ENCODE peak calls at places on chromosome 6, in ten cellular contexts. One of them, this sample, is unnamed.

GRCh38 chr6:35044145-35044745 is 96.9 kb downstream of the TCP11 start:
- DNase-seq in progenitor cell of endocrine pancreas: no peak
- DNase-seq in endothelial cell: no peak
- DNase-seq in GM06990: no peak
- DNase-seq in activated CD8-positive, alpha-beta T cell treated with anti-CD3 and anti-CD28 coated beads for 36 hours: no peak
- DNase-seq in GM23338: peak
- DNase-seq in CD8-positive, alpha-beta T cell: no peak
- DNase-seq in BJ: no peak
- DNase-seq in IMR-90: no peak
- DNase-seq in fibroblast of the aortic adventitia: no peak
- DNase-seq in this sample: no peak

GRCh38 chr6:116145786-116146675 is 20.1 kb upstream of the COL10A1 start:
- DNase-seq in GM23338: no peak
- DNase-seq in endothelial cell: no peak
- DNase-seq in fibroblast of the aortic adventitia: no peak
- DNase-seq in progenitor cell of endocrine pancreas: no peak
- DNase-seq in BJ: no peak
- DNase-seq in IMR-90: no peak
- DNase-seq in CD8-positive, alpha-beta T cell: no peak
- DNase-seq in GM06990: no peak
- DNase-seq in activated CD8-positive, alpha-beta T cell treated with anti-CD3 and anti-CD28 coated beads for 36 hours: no peak
- DNase-seq in this sample: no peak

GRCh38 chr6:170174771-170175643 is 115.9 kb downstream of the DLL1 start:
- DNase-seq in CD8-positive, alpha-beta T cell: no peak
- DNase-seq in GM23338: no peak
- DNase-seq in endothelial cell: no peak
- DNase-seq in fibroblast of the aortic adventitia: no peak
- DNase-seq in progenitor cell of endocrine pancreas: no peak
- DNase-seq in GM06990: no peak
- DNase-seq in BJ: no peak
- DNase-seq in activated CD8-positive, alpha-beta T cell treated with anti-CD3 and anti-CD28 coated beads for 36 hours: no peak
- DNase-seq in IMR-90: no peak
- DNase-seq in this sample: no peak

GRCh38 chr6:20400476-20401402 is 940 bp upstream of the E2F3 start:
- DNase-seq in progenitor cell of endocrine pancreas: peak
- DNase-seq in endothelial cell: peak
- DNase-seq in GM06990: no peak
- DNase-seq in GM23338: peak
- DNase-seq in activated CD8-positive, alpha-beta T cell treated with anti-CD3 and anti-CD28 coated beads for 36 hours: peak
- DNase-seq in IMR-90: no peak
- DNase-seq in fibroblast of the aortic adventitia: peak
- DNase-seq in CD8-positive, alpha-beta T cell: peak
- DNase-seq in BJ: no peak
- DNase-seq in this sample: peak

GRCh38 chr6:158284340-158285210 is 27.7 kb upstream of the TULP4 start:
- DNase-seq in BJ: peak
- DNase-seq in fibroblast of the aortic adventitia: peak
- DNase-seq in activated CD8-positive, alpha-beta T cell treated with anti-CD3 and anti-CD28 coated beads for 36 hours: peak
- DNase-seq in progenitor cell of endocrine pancreas: no peak
- DNase-seq in GM23338: peak
- DNase-seq in endothelial cell: no peak
- DNase-seq in CD8-positive, alpha-beta T cell: no peak
- DNase-seq in GM06990: no peak
- DNase-seq in IMR-90: peak
- DNase-seq in this sample: no peak

GRCh38 chr6:83125425-83125824 is 58.0 kb downstream of the DOP1A start:
- DNase-seq in activated CD8-positive, alpha-beta T cell treated with anti-CD3 and anti-CD28 coated beads for 36 hours: no peak
- DNase-seq in BJ: no peak
- DNase-seq in endothelial cell: no peak
- DNase-seq in IMR-90: no peak
- DNase-seq in GM23338: no peak
- DNase-seq in GM06990: no peak
- DNase-seq in fibroblast of the aortic adventitia: no peak
- DNase-seq in progenitor cell of endocrine pancreas: no peak
- DNase-seq in CD8-positive, alpha-beta T cell: no peak
- DNase-seq in this sample: no peak

GRCh38 chr6:8383584-8383983 is 51.8 kb downstream of the SLC35B3 start:
- DNase-seq in BJ: no peak
- DNase-seq in endothelial cell: no peak
- DNase-seq in fibroblast of the aortic adventitia: no peak
- DNase-seq in progenitor cell of endocrine pancreas: no peak
- DNase-seq in GM23338: peak
- DNase-seq in IMR-90: no peak
- DNase-seq in activated CD8-positive, alpha-beta T cell treated with anti-CD3 and anti-CD28 coated beads for 36 hours: no peak
- DNase-seq in CD8-positive, alpha-beta T cell: no peak
- DNase-seq in GM06990: no peak
- DNase-seq in this sample: no peak

GRCh38 chr6:138291849-138292181 is 73.5 kb upstream of the PBOV1 start:
- DNase-seq in endothelial cell: no peak
- DNase-seq in progenitor cell of endocrine pancreas: no peak
- DNase-seq in GM23338: peak
- DNase-seq in activated CD8-positive, alpha-beta T cell treated with anti-CD3 and anti-CD28 coated beads for 36 hours: no peak
- DNase-seq in CD8-positive, alpha-beta T cell: no peak
- DNase-seq in GM06990: no peak
- DNase-seq in IMR-90: no peak
- DNase-seq in BJ: no peak
- DNase-seq in fibroblast of the aortic adventitia: no peak
- DNase-seq in this sample: no peak

DNA sequence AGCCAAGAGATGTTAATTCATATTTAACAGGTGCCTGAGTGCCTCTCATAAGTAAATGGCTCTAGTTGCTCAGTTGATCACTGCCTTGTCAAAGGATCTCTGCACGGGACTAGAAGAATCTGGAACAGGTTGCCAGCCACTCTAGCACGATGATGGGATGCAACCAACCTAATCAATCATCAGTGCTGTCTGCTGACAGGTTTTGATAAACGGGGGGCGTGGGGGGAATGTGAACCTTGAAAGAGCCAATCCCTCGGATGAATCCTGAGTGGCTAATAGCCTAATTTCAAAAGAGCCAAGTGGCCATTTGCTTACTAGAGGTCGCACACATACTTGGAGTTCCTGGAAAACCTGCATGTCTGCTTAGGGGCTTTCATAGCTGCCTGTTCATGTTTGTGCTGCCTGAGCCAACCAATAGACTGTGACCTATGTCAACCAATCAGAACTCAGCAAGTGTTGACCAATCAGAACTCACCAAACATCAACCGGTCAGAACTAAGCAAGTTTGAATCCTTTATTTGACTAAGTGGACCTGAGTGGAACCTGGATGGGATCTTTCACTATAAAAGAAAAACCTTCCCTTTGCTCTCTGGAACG is 43.5 kb upstream of the ECI2 start:
- DNase-seq in CD8-positive, alpha-beta T cell: no peak
- DNase-seq in endothelial cell: no peak
- DNase-seq in GM23338: no peak
- DNase-seq in BJ: no peak
- DNase-seq in activated CD8-positive, alpha-beta T cell treated with anti-CD3 and anti-CD28 coated beads for 36 hours: no peak
- DNase-seq in IMR-90: no peak
- DNase-seq in progenitor cell of endocrine pancreas: no peak
- DNase-seq in fibroblast of the aortic adventitia: no peak
- DNase-seq in GM06990: no peak
- DNase-seq in this sample: no peak
- TF ChIP-seq CTCF in CD8-positive, alpha-beta T cell: no peak
- TF ChIP-seq CTCF in endothelial cell: no peak
- TF ChIP-seq CTCF in GM23338: no peak
- TF ChIP-seq CTCF in BJ: no peak
- TF ChIP-seq CTCF in activated CD8-positive, alpha-beta T cell treated with anti-CD3 and anti-CD28 coated beads for 36 hours: no peak
- TF ChIP-seq CTCF in IMR-90: no peak
- TF ChIP-seq CTCF in progenitor cell of endocrine pancreas: no peak
- TF ChIP-seq CTCF in fibroblast of the aortic adventitia: no peak
- TF ChIP-seq CTCF in GM06990: no peak
- TF ChIP-seq CTCF in this sample: no peak

GRCh38 chr6:32102255-32102654 is 6.9 kb downstream of the TNXB start:
- DNase-seq in GM23338: no peak
- DNase-seq in IMR-90: no peak
- DNase-seq in progenitor cell of endocrine pancreas: no peak
- DNase-seq in endothelial cell: no peak
- DNase-seq in activated CD8-positive, alpha-beta T cell treated with anti-CD3 and anti-CD28 coated beads for 36 hours: no peak
- DNase-seq in fibroblast of the aortic adventitia: no peak
- DNase-seq in GM06990: no peak
- DNase-seq in CD8-positive, alpha-beta T cell: no peak
- DNase-seq in BJ: no peak
- DNase-seq in this sample: no peak

GRCh38 chr6:32092760-32093497 is 16.2 kb downstream of the TNXB start:
- DNase-seq in CD8-positive, alpha-beta T cell: no peak
- DNase-seq in endothelial cell: no peak
- DNase-seq in IMR-90: peak
- DNase-seq in progenitor cell of endocrine pancreas: no peak
- DNase-seq in activated CD8-positive, alpha-beta T cell treated with anti-CD3 and anti-CD28 coated beads for 36 hours: no peak
- DNase-seq in fibroblast of the aortic adventitia: peak
- DNase-seq in GM23338: no peak
- DNase-seq in BJ: peak
- DNase-seq in GM06990: no peak
- DNase-seq in this sample: peak

GRCh38 chr6:32096087-32096393 is 13.1 kb downstream of the TNXB start:
- DNase-seq in BJ: no peak
- DNase-seq in endothelial cell: no peak
- DNase-seq in GM06990: no peak
- DNase-seq in GM23338: no peak
- DNase-seq in progenitor cell of endocrine pancreas: no peak
- DNase-seq in CD8-positive, alpha-beta T cell: no peak
- DNase-seq in fibroblast of the aortic adventitia: no peak
- DNase-seq in IMR-90: no peak
- DNase-seq in activated CD8-positive, alpha-beta T cell treated with anti-CD3 and anti-CD28 coated beads for 36 hours: no peak
- DNase-seq in this sample: no peak

GRCh38 chr6:32095338-32096086 is 13.6 kb downstream of the TNXB start:
- DNase-seq in BJ: no peak
- DNase-seq in fibroblast of the aortic adventitia: no peak
- DNase-seq in endothelial cell: no peak
- DNase-seq in GM06990: no peak
- DNase-seq in progenitor cell of endocrine pancreas: no peak
- DNase-seq in CD8-positive, alpha-beta T cell: no peak
- DNase-seq in IMR-90: no peak
- DNase-seq in GM23338: no peak
- DNase-seq in activated CD8-positive, alpha-beta T cell treated with anti-CD3 and anti-CD28 coated beads for 36 hours: no peak
- DNase-seq in this sample: no peak

DNA sequence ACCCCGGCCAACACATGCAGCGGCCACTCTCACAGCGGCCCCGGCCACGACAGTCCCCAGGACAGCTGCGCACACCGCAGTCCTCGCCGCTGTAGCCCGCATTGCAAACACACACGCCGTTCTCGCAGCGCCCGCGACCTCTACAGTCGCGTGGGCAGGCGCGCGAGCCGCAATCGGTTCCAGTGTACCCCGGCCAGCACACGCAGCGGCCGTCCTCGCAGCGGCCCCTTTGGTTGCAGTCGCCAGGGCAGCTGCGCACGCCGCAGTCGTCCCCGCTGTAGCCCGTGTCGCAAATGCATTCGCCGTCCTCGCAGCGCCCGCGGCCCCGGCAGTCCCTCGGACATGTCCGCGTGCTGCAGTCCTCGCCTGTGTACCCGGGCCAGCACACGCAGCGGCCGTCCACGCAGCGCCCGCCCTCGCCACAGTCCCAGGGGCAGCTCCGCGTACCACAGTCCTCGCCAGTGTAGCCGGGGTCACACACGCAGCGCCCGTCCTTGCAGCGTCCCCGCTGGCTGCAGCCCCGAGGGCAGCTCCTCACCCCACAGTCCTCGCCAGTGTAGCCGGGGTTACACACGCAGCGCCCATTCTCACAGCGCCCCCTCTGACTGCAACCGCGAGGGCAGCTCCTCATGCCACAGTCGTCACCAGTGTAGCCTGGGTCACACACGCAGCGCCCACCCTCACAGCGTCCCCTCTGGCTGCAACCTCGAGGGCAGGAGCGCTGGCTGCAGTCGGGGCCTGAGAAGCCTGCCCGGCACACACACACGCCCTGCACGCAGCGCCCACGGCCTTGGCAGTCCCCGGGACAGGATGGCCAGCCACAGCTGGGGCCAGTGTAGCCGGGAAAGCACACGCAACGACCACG is 12.5 kb downstream of the TNXB start:
- DNase-seq in BJ: no peak
- DNase-seq in activated CD8-positive, alpha-beta T cell treated with anti-CD3 and anti-CD28 coated beads for 36 hours: no peak
- DNase-seq in CD8-positive, alpha-beta T cell: no peak
- DNase-seq in GM23338: peak
- DNase-seq in progenitor cell of endocrine pancreas: no peak
- DNase-seq in IMR-90: no peak
- DNase-seq in fibroblast of the aortic adventitia: no peak
- DNase-seq in endothelial cell: no peak
- DNase-seq in GM06990: no peak
- DNase-seq in this sample: no peak
- TF ChIP-seq CTCF in BJ: no peak
- TF ChIP-seq CTCF in activated CD8-positive, alpha-beta T cell treated with anti-CD3 and anti-CD28 coated beads for 36 hours: peak
- TF ChIP-seq CTCF in CD8-positive, alpha-beta T cell: no peak
- TF ChIP-seq CTCF in GM23338: peak
- TF ChIP-seq CTCF in progenitor cell of endocrine pancreas: no peak
- TF ChIP-seq CTCF in IMR-90: no peak
- TF ChIP-seq CTCF in fibroblast of the aortic adventitia: no peak
- TF ChIP-seq CTCF in endothelial cell: no peak
- TF ChIP-seq CTCF in GM06990: no peak
- TF ChIP-seq CTCF in this sample: no peak

DNA sequence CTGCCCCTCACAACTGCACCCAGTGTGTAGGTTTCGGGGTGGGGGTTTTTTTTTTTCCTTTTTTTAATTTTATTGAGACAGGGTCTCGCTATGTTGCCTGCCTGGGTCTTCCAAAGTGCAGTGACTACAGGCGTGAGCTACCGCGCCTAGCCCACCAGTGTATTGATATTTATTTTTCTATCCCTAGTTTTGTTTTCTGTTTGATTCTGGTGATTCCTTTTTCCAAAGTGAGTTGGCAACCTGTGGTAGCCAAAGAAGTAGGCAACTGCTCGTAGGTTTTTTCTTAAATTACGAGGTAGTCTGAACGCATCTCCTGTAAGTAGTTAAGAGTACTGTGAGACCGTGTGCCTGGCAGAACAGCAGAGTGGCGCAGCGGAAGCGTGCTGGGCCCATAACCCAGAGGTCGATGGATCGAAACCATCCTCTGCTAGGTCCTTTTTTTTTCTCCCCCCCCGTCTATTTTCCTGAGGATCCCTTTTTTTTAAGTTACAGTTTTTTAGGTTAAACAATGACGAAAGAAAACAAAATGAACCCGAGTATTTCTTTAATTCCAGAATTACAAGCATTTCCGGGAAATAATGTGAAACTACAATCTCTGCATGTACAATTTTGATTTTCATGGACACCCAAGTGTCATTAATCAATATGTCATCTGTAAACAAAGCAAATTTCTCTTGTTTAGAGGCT is 78.7 kb upstream of the BTN3A2 start:
- DNase-seq in CD8-positive, alpha-beta T cell: peak
- DNase-seq in GM23338: peak
- DNase-seq in progenitor cell of endocrine pancreas: peak
- DNase-seq in endothelial cell: peak
- DNase-seq in GM06990: peak
- DNase-seq in fibroblast of the aortic adventitia: peak
- DNase-seq in BJ: no peak
- DNase-seq in activated CD8-positive, alpha-beta T cell treated with anti-CD3 and anti-CD28 coated beads for 36 hours: peak
- DNase-seq in IMR-90: peak
- DNase-seq in this sample: peak
- TF ChIP-seq CTCF in CD8-positive, alpha-beta T cell: no peak
- TF ChIP-seq CTCF in GM23338: no peak
- TF ChIP-seq CTCF in progenitor cell of endocrine pancreas: no peak
- TF ChIP-seq CTCF in endothelial cell: no peak
- TF ChIP-seq CTCF in GM06990: no peak
- TF ChIP-seq CTCF in fibroblast of the aortic adventitia: no peak
- TF ChIP-seq CTCF in BJ: no peak
- TF ChIP-seq CTCF in activated CD8-positive, alpha-beta T cell treated with anti-CD3 and anti-CD28 coated beads for 36 hours: no peak
- TF ChIP-seq CTCF in IMR-90: no peak
- TF ChIP-seq CTCF in this sample: no peak

GRCh38 chr6:127608554-127609270 is 31.7 kb downstream of the C6orf58 start:
- DNase-seq in BJ: no peak
- DNase-seq in IMR-90: no peak
- DNase-seq in fibroblast of the aortic adventitia: no peak
- DNase-seq in endothelial cell: no peak
- DNase-seq in GM23338: no peak
- DNase-seq in CD8-positive, alpha-beta T cell: no peak
- DNase-seq in GM06990: no peak
- DNase-seq in activated CD8-positive, alpha-beta T cell treated with anti-CD3 and anti-CD28 coated beads for 36 hours: no peak
- DNase-seq in progenitor cell of endocrine pancreas: no peak
- DNase-seq in this sample: no peak

DNA sequence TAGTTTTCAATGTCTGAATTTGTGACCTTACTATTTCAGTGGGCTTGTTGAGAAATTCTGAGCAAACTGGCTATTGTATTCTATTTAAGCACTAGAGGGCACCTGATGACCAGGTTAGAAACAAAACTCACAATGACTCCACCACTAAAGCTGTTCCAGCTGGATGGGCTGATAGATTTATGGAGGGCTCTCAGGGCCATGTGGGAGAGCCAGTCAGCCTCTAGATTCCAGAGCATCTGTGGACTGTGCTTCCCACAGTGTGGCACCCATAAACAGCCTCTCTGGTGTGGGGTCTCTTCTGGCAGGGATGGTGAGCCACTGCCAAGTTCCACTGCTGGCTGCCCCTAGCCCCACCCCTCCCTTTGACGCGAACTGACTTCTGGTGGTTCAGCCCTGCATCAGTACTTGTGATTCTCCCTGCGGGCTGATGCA is 29.2 kb downstream of the C6orf58 start:
- DNase-seq in activated CD8-positive, alpha-beta T cell treated with anti-CD3 and anti-CD28 coated beads for 36 hours: peak
- DNase-seq in IMR-90: peak
- DNase-seq in fibroblast of the aortic adventitia: peak
- DNase-seq in GM23338: peak
- DNase-seq in GM06990: no peak
- DNase-seq in progenitor cell of endocrine pancreas: no peak
- DNase-seq in BJ: no peak
- DNase-seq in endothelial cell: peak
- DNase-seq in CD8-positive, alpha-beta T cell: no peak
- DNase-seq in this sample: no peak
- TF ChIP-seq CTCF in activated CD8-positive, alpha-beta T cell treated with anti-CD3 and anti-CD28 coated beads for 36 hours: peak
- TF ChIP-seq CTCF in IMR-90: peak
- TF ChIP-seq CTCF in fibroblast of the aortic adventitia: peak
- TF ChIP-seq CTCF in GM23338: peak
- TF ChIP-seq CTCF in GM06990: no peak
- TF ChIP-seq CTCF in progenitor cell of endocrine pancreas: peak
- TF ChIP-seq CTCF in BJ: peak
- TF ChIP-seq CTCF in endothelial cell: no peak
- TF ChIP-seq CTCF in CD8-positive, alpha-beta T cell: peak
- TF ChIP-seq CTCF in this sample: no peak

This sample was measured in GM20000.